ENCODE peak calls at places on chromosomes 13 and 19, in six cellular contexts. D is tibial artery, O is right atrium auricular region, X is H1, M is upper lobe of left lung, U is psoas muscle. P is an unnamed sample.
A peak's percentile ranks its signal among the peaks of the same experiment; 100 is the strongest.

GRCh38 chr13:34207334-34207733 is 389.4 kb downstream of the RFC3 start:
- DNase-seq in X (no peak), U (no peak), O (no peak), M (no peak), D (no peak), P (no peak)

GRCh38 chr13:99919132-99919531 is 52.4 kb downstream of the ZIC5 start:
- DNase-seq in X (no peak), M (no peak), O (no peak), U (no peak), D (no peak), P (no peak)

GRCh38 chr13:99432637-99433542 is 68.4 kb upstream of the TM9SF2 start:
- DNase-seq in O (peak; percentile 87), M (no peak), D (peak; percentile 84), X (no peak), U (peak; percentile 73), P (peak; percentile 60)

GRCh38 chr13:50552424-50552966 is 291.0 kb downstream of the DLEU7 start:
- DNase-seq in O (no peak), D (no peak), U (no peak), M (no peak), X (no peak), P (no peak)

GRCh38 chr13:114109646-114110045 is 22.8 kb downstream of the RASA3 start:
- DNase-seq in O (peak; percentile 61), D (peak; percentile 69), X (no peak), M (peak; percentile 87), U (peak; percentile 65), P (peak; percentile 48)

GRCh38 chr13:84121456-84121855 is 239.2 kb upstream of the SLITRK1 start:
- DNase-seq in X (no peak), O (no peak), U (no peak), D (no peak), M (no peak), P (no peak)

GRCh38 chr13:110388141-110388943 is 81.3 kb downstream of the COL4A2 start:
- DNase-seq in X (no peak), D (peak; percentile 91), M (peak; percentile 71), U (peak; percentile 43), O (no peak), P (no peak)

GRCh38 chr13:32537580-32538233 is 888 bp downstream of the N4BP2L2 start:
- DNase-seq in M (peak; percentile 83), D (peak; percentile 73), U (peak; percentile 39), X (peak; percentile 53), O (no peak), P (peak; percentile 59)

GRCh38 chr19:55406869-55407624 is 541 bp downstream of the UBE2S start:
- DNase-seq in O (no peak), M (no peak), X (no peak), U (peak; percentile 40), D (peak; percentile 69), P (peak; percentile 65)

GRCh38 chr13:99962242-99962641 is 9.3 kb downstream of the ZIC5 start:
- DNase-seq in D (no peak), U (no peak), X (no peak), M (no peak), O (no peak), P (no peak)

GRCh38 chr13:43298799-43299198 is 275.4 kb downstream of the DNAJC15 start:
- DNase-seq in D (no peak), X (no peak), O (no peak), M (no peak), U (no peak), P (no peak)

GRCh38 chr13:59345316-59345715 is 818.4 kb downstream of the DIAPH3 start:
- DNase-seq in M (no peak), D (no peak), O (peak; percentile 82), X (no peak), U (no peak), P (no peak)

GRCh38 chr19:47095707-47096704 is 17.6 kb downstream of the ZC3H4 start:
- DNase-seq in X (no peak), U (peak; percentile 61), M (peak; percentile 65), D (peak; percentile 88), O (peak; percentile 66), P (peak; percentile 97)

GRCh38 chr13:110560606-110561334 is 752 bp downstream of the RAB20 start:
- DNase-seq in X (no peak), M (no peak), O (no peak), D (peak; percentile 76), U (no peak), P (peak; percentile 68)

GRCh38 chr19:38877781-38878574 is at the start of gene RINL:
- DNase-seq in M (no peak), O (no peak), D (no peak), X (no peak), U (no peak), P (no peak)

GRCh38 chr19:39550197-39550596 is 10.2 kb upstream of the EID2 start:
- DNase-seq in D (no peak), M (no peak), U (no peak), O (no peak), X (no peak), P (no peak)

GRCh38 chr19:8731428-8732169 is 10.2 kb downstream of the OR2Z1 start:
- DNase-seq in M (no peak), O (no peak), U (no peak), X (no peak), D (no peak), P (no peak)

GRCh38 chr13:113649212-113649611 is 8.8 kb downstream of the ATP4B start:
- DNase-seq in X (no peak), U (no peak), M (peak; percentile 60), O (no peak), D (peak; percentile 48), P (no peak)

GRCh38 chr13:27979765-27980279 is 8.7 kb downstream of the URAD start:
- DNase-seq in O (no peak), D (no peak), M (no peak), X (no peak), U (no peak), P (no peak)
- H3K27me3 ChIP-seq in O (peaks cover 55% of the 10 kb centered on the region), D (peaks cover 87% of the 10 kb centered on the region), M (peaks cover 50% of the 10 kb centered on the region), X (peaks cover 87% of the 10 kb centered on the region), U (peaks cover 42% of the 10 kb centered on the region), P (peaks cover 12% of the 10 kb centered on the region)

DNA sequence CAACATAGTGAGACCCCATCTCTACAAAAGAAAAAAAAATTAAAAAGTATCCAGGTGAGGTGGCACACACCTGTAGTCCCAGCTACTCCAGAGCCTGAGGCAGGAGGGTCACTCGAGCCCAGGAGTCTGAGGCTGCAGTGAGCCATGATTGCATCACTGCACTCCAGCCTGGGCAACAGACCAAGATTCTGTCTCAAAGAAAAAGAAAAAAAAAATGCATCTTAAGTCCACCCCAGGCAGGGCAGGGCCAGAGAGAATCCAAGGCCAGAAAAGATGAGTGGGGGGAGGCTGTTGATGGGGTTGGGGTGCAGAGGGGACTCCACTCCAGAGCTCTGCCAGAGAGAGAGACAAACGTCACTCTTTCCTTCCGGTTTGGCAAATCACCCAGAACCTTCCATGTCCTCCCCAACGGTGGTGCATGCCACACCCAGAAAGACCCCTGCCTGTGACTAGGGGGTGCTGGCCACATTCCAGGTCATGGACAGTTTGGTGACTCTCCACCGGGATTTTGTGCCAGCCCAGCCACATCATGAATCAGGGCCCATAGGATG is 431 bp downstream of the FUT3 start:
- DNase-seq in O (no peak), M (no peak), X (no peak), D (no peak), U (no peak), P (no peak)
- H3K27ac ChIP-seq in O (no peak overlapping the region), M (peak overlapping the region; percentile 35), X (no peak overlapping the region), D (no peak overlapping the region), U (no peak overlapping the region), P (no peak overlapping the region)

GRCh38 chr19:2983351-2984195 is 6.2 kb downstream of the TLE6 start:
- DNase-seq in X (peak; percentile 86), M (no peak), O (peak; percentile 82), U (peak; percentile 69), D (peak; percentile 95), P (peak; percentile 36)
- H3K27me3 ChIP-seq in X (no peaks in the 10 kb centered on the region), M (no peaks in the 10 kb centered on the region), O (no peaks in the 10 kb centered on the region), U (no peaks in the 10 kb centered on the region), D (no peaks in the 10 kb centered on the region), P (no peaks in the 10 kb centered on the region)

GRCh38 chr13:36709136-36709895 is 35.5 kb downstream of the SERTM1 start:
- DNase-seq in X (no peak), D (no peak), U (no peak), M (no peak), O (no peak), P (no peak)
- H3K27ac ChIP-seq in X (no peak overlapping the region), D (no peak overlapping the region), U (no peak overlapping the region), M (no peak overlapping the region), O (no peak overlapping the region), P (no peak overlapping the region)

GRCh38 chr19:18041054-18041453 is 33.1 kb downstream of the ARRDC2 start:
- DNase-seq in O (no peak), D (no peak), U (no peak), X (no peak), M (no peak), P (no peak)
- H3K27me3 ChIP-seq in O (no peaks in the 10 kb centered on the region), D (no peaks in the 10 kb centered on the region), U (no peaks in the 10 kb centered on the region), X (no peaks in the 10 kb centered on the region), M (no peaks in the 10 kb centered on the region), P (no peaks in the 10 kb centered on the region)

DNA sequence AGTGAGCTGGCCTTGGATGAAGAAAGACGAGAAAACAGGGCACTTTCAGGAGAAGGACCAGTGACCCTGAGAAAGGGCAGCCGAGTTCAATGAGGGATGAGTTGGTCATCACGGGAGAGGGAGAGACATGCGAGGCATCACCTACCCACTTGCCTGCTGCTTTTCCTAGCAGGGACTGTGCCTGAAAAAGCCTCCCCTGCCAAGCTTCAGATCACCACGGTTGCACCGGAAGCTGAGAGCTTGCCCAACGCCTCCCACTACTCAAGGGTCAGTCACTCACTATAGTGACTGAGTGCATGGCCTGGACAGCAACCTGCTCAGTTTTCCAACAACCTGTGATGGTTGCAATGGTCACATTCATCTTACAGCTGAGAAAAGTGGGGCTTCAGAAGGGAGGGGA is 12.6 kb upstream of the EPHX3 start:
- DNase-seq in O (no peak), U (no peak), M (no peak), X (no peak), D (no peak), P (no peak)
- H3K27ac ChIP-seq in O (peak overlapping the region; percentile 85), U (peak overlapping the region; percentile 41), M (peak overlapping the region; percentile 90), X (no peak overlapping the region), D (peak overlapping the region; percentile 98), P (no peak overlapping the region)

GRCh38 chr19:18230941-18231734 is 4.9 kb upstream of the PDE4C start:
- DNase-seq in M (no peak), D (no peak), O (no peak), X (peak; percentile 52), U (no peak), P (no peak)
- H3K27me3 ChIP-seq in M (peaks cover 11% of the 10 kb centered on the region), D (peaks cover 86% of the 10 kb centered on the region), O (no peaks in the 10 kb centered on the region), X (no peaks in the 10 kb centered on the region), U (peaks cover 2% of the 10 kb centered on the region), P (no peaks in the 10 kb centered on the region)

GRCh38 chr19:54231077-54231931 is 8.5 kb upstream of the LILRB3 start:
- DNase-seq in X (peak; percentile 99), U (peak; percentile 87), O (peak; percentile 86), D (peak; percentile 86), M (peak; percentile 91), P (peak; percentile 91)
- H3K27ac ChIP-seq in X (no peak overlapping the region), U (no peak overlapping the region), O (no peak overlapping the region), D (no peak overlapping the region), M (no peak overlapping the region), P (no peak overlapping the region)